ENCODE peak calls at places on chromosomes 5 and 9, in eight cellular contexts. Z, A, L, E, X, J, W and G are unnamed samples.

GRCh38 chr9:19102181-19102630 is 498 bp downstream of the HAUS6 start:
- DNase-seq in Z (peak), A (peak), L (no peak), E (no peak), X (no peak), J (no peak), W (no peak), G (no peak)

GRCh38 chr9:114157516-114158176 is 2.3 kb downstream of the COL27A1 start:
- DNase-seq in Z (no peak), A (peak), L (no peak), E (peak), X (no peak), J (no peak), W (no peak), G (peak)

GRCh38 chr5:61279725-61280124 is 52.3 kb upstream of the ZSWIM6 start:
- DNase-seq in Z (no peak), A (no peak), L (no peak), E (no peak), X (no peak), J (no peak), W (no peak), G (no peak)

GRCh38 chr9:35731415-35732184 is 395 bp downstream of the TLN1 start:
- DNase-seq in Z (peak), A (no peak), L (no peak), E (no peak), X (peak), J (no peak), W (no peak), G (peak)

GRCh38 chr5:109917154-109917546 is 227.4 kb downstream of the MAN2A1 start:
- DNase-seq in Z (no peak), A (no peak), L (no peak), E (no peak), X (no peak), J (no peak), W (no peak), G (no peak)

GRCh38 chr5:176629853-176630680 is at the start of the genes EIF4E1B and SNCB:
- DNase-seq in Z (no peak), A (peak), L (no peak), E (peak), X (peak), J (no peak), W (no peak), G (peak)

GRCh38 chr5:172959824-172960799 is 888 bp downstream of the RPL26L1 start:
- DNase-seq in Z (no peak), A (no peak), L (no peak), E (no peak), X (no peak), J (no peak), W (no peak), G (no peak)

GRCh38 chr5:17343675-17344074 is 126.2 kb downstream of the BASP1 start:
- DNase-seq in Z (peak), A (peak), L (no peak), E (peak), X (peak), J (peak), W (peak), G (peak)

GRCh38 chr5:88885043-88885442 is 2.1 kb upstream of the MEF2C start:
- DNase-seq in Z (no peak), A (peak), L (no peak), E (no peak), X (no peak), J (no peak), W (no peak), G (no peak)

GRCh38 chr9:134644715-134645606 is 3.4 kb downstream of the COL5A1 start:
- DNase-seq in Z (peak), A (peak), L (no peak), E (peak), X (peak), J (peak), W (peak), G (peak)

GRCh38 chr9:114033397-114034103 is 44.5 kb downstream of the AMBP start:
- DNase-seq in Z (peak), A (peak), L (peak), E (no peak), X (peak), J (no peak), W (no peak), G (no peak)

GRCh38 chr5:143629871-143630658 is 181.9 kb upstream of the HMHB1 start:
- DNase-seq in Z (no peak), A (no peak), L (no peak), E (peak), X (peak), J (no peak), W (no peak), G (peak)

GRCh38 chr5:64497390-64497789 is 8.4 kb upstream of the RGS7BP start:
- DNase-seq in Z (no peak), A (no peak), L (peak), E (peak), X (no peak), J (peak), W (no peak), G (peak)

GRCh38 chr5:178086266-178086665 is 27.1 kb upstream of the N4BP3 start:
- DNase-seq in Z (no peak), A (no peak), L (no peak), E (no peak), X (no peak), J (no peak), W (no peak), G (peak)

GRCh38 chr5:74107899-74108298 is 481.9 kb downstream of the ARHGEF28 start:
- DNase-seq in Z (no peak), A (no peak), L (no peak), E (no peak), X (no peak), J (no peak), W (peak), G (no peak)

GRCh38 chr5:84091400-84091799 is 293.3 kb downstream of the EDIL3 start:
- DNase-seq in Z (no peak), A (no peak), L (no peak), E (no peak), X (no peak), J (no peak), W (no peak), G (no peak)

GRCh38 chr5:124612023-124612422 is 134.4 kb downstream of the ZNF608 start:
- DNase-seq in Z (no peak), A (no peak), L (no peak), E (no peak), X (no peak), J (no peak), W (no peak), G (no peak)

GRCh38 chr5:130710596-130710995 is 454.5 kb downstream of the HINT1 start:
- DNase-seq in Z (no peak), A (peak), L (no peak), E (peak), X (peak), J (no peak), W (peak), G (peak)

GRCh38 chr9:133494636-133495326 is 15.9 kb upstream of the SLC2A6 start:
- DNase-seq in Z (no peak), A (no peak), L (no peak), E (no peak), X (no peak), J (no peak), W (no peak), G (no peak)

GRCh38 chr9:105856020-105856419 is 161.7 kb downstream of the TMEM38B start:
- DNase-seq in Z (no peak), A (no peak), L (no peak), E (no peak), X (no peak), J (no peak), W (no peak), G (no peak)

GRCh38 chr9:92808726-92809451 is 44.3 kb upstream of the BICD2 start:
- DNase-seq in Z (peak), A (peak), L (peak), E (peak), X (peak), J (peak), W (peak), G (peak)

GRCh38 chr9:87696641-87697040 is 29.3 kb upstream of the CTSL start:
- DNase-seq in Z (no peak), A (no peak), L (no peak), E (no peak), X (no peak), J (no peak), W (no peak), G (no peak)

GRCh38 chr5:72160299-72160698 is 53.0 kb downstream of the MAP1B start:
- DNase-seq in Z (no peak), A (peak), L (no peak), E (peak), X (peak), J (no peak), W (peak), G (no peak)

GRCh38 chr5:65078331-65078730 is 309.6 kb downstream of the CWC27 start:
- DNase-seq in Z (no peak), A (peak), L (no peak), E (peak), X (no peak), J (no peak), W (no peak), G (no peak)

GRCh38 chr9:115691686-115692085 is 461.9 kb upstream of the PAPPA start:
- DNase-seq in Z (no peak), A (no peak), L (no peak), E (no peak), X (peak), J (no peak), W (peak), G (peak)

GRCh38 chr5:35853652-35854051 is 3.0 kb upstream of the IL7R start:
- DNase-seq in Z (no peak), A (no peak), L (no peak), E (no peak), X (peak), J (no peak), W (no peak), G (no peak)

GRCh38 chr5:180799902-180800801 is 2.5 kb downstream of the MGAT1 start:
- DNase-seq in Z (no peak), A (no peak), L (no peak), E (peak), X (peak), J (no peak), W (no peak), G (peak)

GRCh38 chr9:135147473-135147805 is 60.0 kb downstream of the OLFM1 start:
- DNase-seq in Z (no peak), A (no peak), L (no peak), E (no peak), X (no peak), J (no peak), W (no peak), G (no peak)

GRCh38 chr5:29309359-29309758 is 1884.1 kb upstream of the CDH6 start:
- DNase-seq in Z (no peak), A (no peak), L (no peak), E (no peak), X (no peak), J (no peak), W (no peak), G (no peak)

GRCh38 chr5:124698774-124699173 is 47.7 kb downstream of the ZNF608 start:
- DNase-seq in Z (no peak), A (no peak), L (no peak), E (no peak), X (peak), J (no peak), W (no peak), G (no peak)

GRCh38 chr9:79060726-79061125 is 511.0 kb upstream of the TLE4 start:
- DNase-seq in Z (no peak), A (no peak), L (no peak), E (no peak), X (no peak), J (no peak), W (no peak), G (peak)

GRCh38 chr9:77917800-77918199 is 113.8 kb downstream of the GNAQ start:
- DNase-seq in Z (no peak), A (no peak), L (no peak), E (no peak), X (no peak), J (no peak), W (no peak), G (no peak)

GRCh38 chr5:29379619-29380018 is 1813.9 kb upstream of the CDH6 start:
- DNase-seq in Z (no peak), A (no peak), L (no peak), E (no peak), X (no peak), J (no peak), W (no peak), G (no peak)

GRCh38 chr5:69364850-69365249 is 4.5 kb downstream of the AK6 start:
- DNase-seq in Z (peak), A (no peak), L (no peak), E (no peak), X (peak), J (no peak), W (no peak), G (peak)

DNA sequence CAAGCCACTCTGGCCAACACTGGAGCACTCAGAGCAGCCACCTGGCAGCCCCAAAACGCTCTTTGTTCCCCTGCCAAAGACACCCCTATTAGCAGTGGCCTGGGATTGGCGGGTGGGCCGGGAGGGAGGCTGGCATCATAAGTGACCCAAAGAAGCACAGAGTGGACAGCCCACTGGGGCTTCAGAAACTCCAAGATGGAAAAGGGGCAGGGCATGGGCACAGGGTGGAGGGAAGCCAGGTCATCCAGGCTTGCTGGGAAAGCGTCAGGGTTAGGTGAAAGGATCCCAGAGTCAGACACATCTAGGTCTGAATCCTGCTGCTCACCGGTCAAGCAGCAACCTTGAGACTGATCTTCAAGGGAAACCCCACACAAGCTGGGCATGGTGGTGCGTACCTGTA is 14.8 kb downstream of the EEIG1 start:
- DNase-seq in Z (no peak), A (no peak), L (no peak), E (no peak), X (no peak), J (no peak), W (no peak), G (no peak)
- H3K4me3 ChIP-seq in Z (no peak), A (no peak), L (no peak), E (peak), X (no peak), J (no peak), W (no peak), G (no peak)

DNA sequence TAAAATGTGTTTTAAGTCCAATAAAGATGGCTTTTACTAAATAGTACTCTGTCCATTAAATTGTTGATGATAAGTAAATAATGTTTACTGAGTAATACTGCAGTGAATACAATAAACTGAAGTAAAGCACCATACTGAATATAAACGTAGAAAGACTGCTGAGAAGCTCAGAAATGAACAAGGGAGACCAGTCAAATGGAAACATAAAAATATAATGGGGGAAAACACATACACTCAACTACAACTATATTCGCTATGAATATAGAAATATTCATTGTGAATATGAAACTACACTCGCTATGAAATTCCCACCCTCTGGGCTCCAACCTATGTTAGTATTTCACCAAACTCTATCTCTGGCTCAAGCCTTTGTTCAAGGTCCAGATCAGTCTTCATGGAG is 41.9 kb upstream of the UBQLN1 start:
- DNase-seq in Z (no peak), A (no peak), L (no peak), E (no peak), X (no peak), J (no peak), W (no peak), G (no peak)
- H3K4me3 ChIP-seq in Z (no peak), A (no peak), L (no peak), E (no peak), X (no peak), J (no peak), W (no peak), G (no peak)

GRCh38 chr5:11531805-11532204 is 372.4 kb downstream of the CTNND2 start:
- DNase-seq in Z (no peak), A (no peak), L (no peak), E (no peak), X (no peak), J (no peak), W (no peak), G (no peak)
- H3K4me3 ChIP-seq in Z (no peak), A (no peak), L (no peak), E (no peak), X (no peak), J (no peak), W (no peak), G (no peak)

DNA sequence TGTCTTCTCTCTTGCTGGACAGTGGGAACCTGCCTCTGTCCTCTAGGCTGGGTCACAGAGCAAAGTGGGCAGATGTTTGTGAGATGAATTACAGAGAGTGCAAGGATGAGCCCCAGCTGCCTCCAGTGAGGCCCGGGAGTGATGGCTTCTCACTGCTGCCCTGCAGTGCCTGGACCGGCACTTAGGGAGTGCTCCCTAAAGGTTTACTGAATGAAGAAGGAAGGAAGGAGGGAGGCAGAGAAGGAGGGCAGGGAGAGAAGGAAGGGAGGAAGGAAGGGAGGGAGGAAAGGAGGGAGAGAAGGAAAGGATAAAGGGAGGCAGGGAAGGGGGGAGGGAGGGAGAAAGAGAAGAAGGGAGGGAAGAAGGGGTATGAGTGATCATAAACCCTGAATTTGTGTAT is 42.7 kb upstream of the GRHPR start:
- DNase-seq in Z (no peak), A (no peak), L (no peak), E (no peak), X (no peak), J (no peak), W (no peak), G (no peak)
- H3K4me3 ChIP-seq in Z (no peak), A (no peak), L (no peak), E (no peak), X (no peak), J (no peak), W (no peak), G (no peak)

GRCh38 chr9:131677051-131677444 is 62.8 kb downstream of the RAPGEF1 start:
- DNase-seq in Z (no peak), A (no peak), L (no peak), E (no peak), X (no peak), J (no peak), W (no peak), G (no peak)
- H3K4me3 ChIP-seq in Z (no peak), A (no peak), L (no peak), E (no peak), X (no peak), J (no peak), W (no peak), G (no peak)

GRCh38 chr9:72560086-72560485 is 38.7 kb downstream of the TMC1 start:
- DNase-seq in Z (no peak), A (no peak), L (no peak), E (no peak), X (no peak), J (no peak), W (no peak), G (no peak)

GRCh38 chr9:72551306-72551705 is 29.9 kb downstream of the TMC1 start:
- DNase-seq in Z (no peak), A (no peak), L (no peak), E (no peak), X (no peak), J (no peak), W (no peak), G (no peak)

GRCh38 chr9:72552356-72552755 is 30.9 kb downstream of the TMC1 start:
- DNase-seq in Z (no peak), A (no peak), L (no peak), E (no peak), X (no peak), J (no peak), W (no peak), G (no peak)

GRCh38 chr9:72557549-72557948 is 36.1 kb downstream of the TMC1 start:
- DNase-seq in Z (peak), A (peak), L (peak), E (peak), X (peak), J (no peak), W (peak), G (peak)

GRCh38 chr9:72554221-72554641 is 32.8 kb downstream of the TMC1 start:
- DNase-seq in Z (no peak), A (peak), L (no peak), E (peak), X (peak), J (peak), W (no peak), G (no peak)
- H3K4me3 ChIP-seq in Z (no peak), A (no peak), L (no peak), E (no peak), X (no peak), J (no peak), W (no peak), G (no peak)